ENCODE peak calls at places on chromosomes 4 and X, in four cellular contexts. B is LoVo; T is activated naive CD4-positive, alpha-beta T cell treated with anti-CD3 and anti-CD28 coated beads, Interleukin-2, amount 10 ng/mL, durations not matched to agents 7 days and 5 days; M is central memory CD4-positive, alpha-beta T cell. A is an unnamed sample.

GRCh38 chrX:68835468-68835867 is 6.6 kb downstream of the EFNB1 start:
- DNase-seq in B (no peak), T (no peak), M (no peak), A (no peak)

GRCh38 chr4:2583517-2583916 is 47.1 kb downstream of the FAM193A start:
- DNase-seq in B (no peak), T (no peak), M (no peak), A (peak; percentile 21)

GRCh38 chr4:145375416-145375815 is 106.2 kb upstream of the SMAD1 start:
- DNase-seq in B (no peak), T (no peak), M (no peak), A (no peak)

GRCh38 chrX:12496343-12496742 is 294.9 kb upstream of the PRPS2 start:
- DNase-seq in B (no peak), T (no peak), M (no peak), A (no peak)

GRCh38 chrX:44698328-44698727 is 145.5 kb upstream of the DUSP21 start:
- DNase-seq in B (no peak), T (no peak), M (no peak), A (peak; percentile 14)

GRCh38 chr4:164866817-164867490 is 10.0 kb upstream of the APELA start:
- DNase-seq in B (no peak), T (no peak), M (no peak), A (no peak)

GRCh38 chrX:47358387-47359065 is 11.9 kb upstream of the ZNF157 start:
- DNase-seq in B (no peak), T (peak; percentile 24), M (peak; percentile 33), A (no peak)

GRCh38 chr4:9880411-9881197 is 99.2 kb downstream of the DRD5 start:
- DNase-seq in B (no peak), T (no peak), M (no peak), A (no peak)

GRCh38 chrX:57821703-57822375 is 88.4 kb downstream of the ZXDA start:
- DNase-seq in B (peak; percentile 41), T (peak; percentile 23), M (peak; percentile 37), A (peak; percentile 66)

GRCh38 chrX:41518127-41518840 is 71.1 kb downstream of the NYX start:
- DNase-seq in B (no peak), T (no peak), M (no peak), A (no peak)

GRCh38 chrX:129695535-129695934 is 40.8 kb upstream of the APLN start:
- DNase-seq in B (no peak), T (no peak), M (no peak), A (no peak)